ENCODE peak calls at places on chromosomes 2 and 18, in eight cellular contexts. J, B, S, D, O, C, T and I are unnamed samples.

GRCh38 chr2:204913854-204914464 is 368.7 kb downstream of the PARD3B start:
- DNase-seq in O (no peak), S (no peak), J (no peak), T (no peak), B (no peak), C (no peak), D (no peak), I (no peak)

GRCh38 chr18:4060427-4061281 is 394.5 kb downstream of the DLGAP1 start:
- DNase-seq in T (no peak), O (no peak), B (no peak), S (no peak), D (no peak), J (no peak), C (no peak), I (no peak)

GRCh38 chr18:59665057-59666007 is 31.9 kb downstream of the CCBE1 start:
- DNase-seq in S (no peak), O (no peak), J (no peak), D (no peak), T (no peak), C (no peak), B (no peak), I (no peak)

GRCh38 chr2:105249181-105249580 is 7.6 kb downstream of the GPR45 start:
- DNase-seq in C (no peak), O (no peak), S (no peak), B (no peak), J (no peak), D (no peak), T (no peak), I (no peak)

GRCh38 chr2:147045113-147045512 is 799.7 kb upstream of the ACVR2A start:
- DNase-seq in O (no peak), C (peak), S (peak), T (no peak), B (no peak), D (peak), J (peak), I (no peak)

GRCh38 chr18:8688428-8688827 is 16.9 kb upstream of the MTCL1 start:
- DNase-seq in J (no peak), O (no peak), C (no peak), S (no peak), D (no peak), T (no peak), B (no peak), I (no peak)

GRCh38 chr2:231394201-231395141 is 1.0 kb upstream of the B3GNT7 start:
- DNase-seq in O (no peak), J (no peak), C (no peak), S (peak), B (no peak), D (no peak), T (no peak), I (no peak)

GRCh38 chr2:236089271-236090026 is 78.7 kb downstream of the GBX2 start:
- DNase-seq in T (no peak), J (no peak), B (no peak), O (peak), D (no peak), S (no peak), C (no peak), I (no peak)

GRCh38 chr2:150292807-150293206 is 194.7 kb downstream of the RND3 start:
- DNase-seq in O (no peak), B (no peak), C (no peak), D (no peak), S (no peak), J (no peak), T (no peak), I (no peak)

GRCh38 chr2:60533114-60534033 is 20.1 kb downstream of the BCL11A start:
- DNase-seq in C (no peak), O (no peak), J (no peak), T (no peak), B (no peak), D (no peak), S (peak), I (no peak)

GRCh38 chr2:95158441-95158840 is 1.2 kb downstream of the ZNF514 start:
- DNase-seq in S (no peak), J (no peak), T (no peak), B (no peak), C (peak), D (no peak), O (no peak), I (no peak)

GRCh38 chr2:214075446-214075845 is 335.4 kb upstream of the VWC2L start:
- DNase-seq in D (no peak), B (no peak), J (no peak), T (no peak), O (no peak), C (no peak), S (no peak), I (no peak)

GRCh38 chr2:23505984-23506380 is 121.0 kb downstream of the KLHL29 start:
- DNase-seq in T (no peak), B (no peak), C (no peak), D (no peak), O (no peak), S (no peak), J (no peak), I (no peak)

GRCh38 chr2:165743442-165743841 is 50.6 kb downstream of the GALNT3 start:
- DNase-seq in C (no peak), T (no peak), J (no peak), S (no peak), O (no peak), D (no peak), B (no peak), I (no peak)

GRCh38 chr2:110983130-110983529 is 137.6 kb upstream of the BCL2L11 start:
- DNase-seq in O (no peak), D (no peak), T (no peak), C (no peak), B (no peak), S (no peak), J (no peak), I (no peak)

GRCh38 chr18:12516049-12516677 is 108.4 kb downstream of the PRELID3A start:
- DNase-seq in C (no peak), J (no peak), S (no peak), T (no peak), D (no peak), O (no peak), B (no peak), I (no peak)

GRCh38 chr2:25938345-25938744 is 44.0 kb downstream of the KIF3C start:
- DNase-seq in J (no peak), B (no peak), T (no peak), S (peak), C (no peak), O (no peak), D (no peak), I (no peak)

GRCh38 chr18:11310476-11311086 is 161.2 kb upstream of the PIEZO2 start:
- DNase-seq in J (peak), O (no peak), T (no peak), C (peak), D (no peak), B (no peak), S (peak), I (no peak)

GRCh38 chr2:10533811-10534321 is 85.7 kb upstream of the ODC1 start:
- DNase-seq in J (no peak), D (no peak), B (no peak), C (no peak), T (no peak), S (no peak), O (peak), I (no peak)

GRCh38 chr2:234373791-234374508 is 122.9 kb downstream of the ARL4C start:
- DNase-seq in S (no peak), J (no peak), D (no peak), C (no peak), B (no peak), O (no peak), T (no peak), I (no peak)

DNA sequence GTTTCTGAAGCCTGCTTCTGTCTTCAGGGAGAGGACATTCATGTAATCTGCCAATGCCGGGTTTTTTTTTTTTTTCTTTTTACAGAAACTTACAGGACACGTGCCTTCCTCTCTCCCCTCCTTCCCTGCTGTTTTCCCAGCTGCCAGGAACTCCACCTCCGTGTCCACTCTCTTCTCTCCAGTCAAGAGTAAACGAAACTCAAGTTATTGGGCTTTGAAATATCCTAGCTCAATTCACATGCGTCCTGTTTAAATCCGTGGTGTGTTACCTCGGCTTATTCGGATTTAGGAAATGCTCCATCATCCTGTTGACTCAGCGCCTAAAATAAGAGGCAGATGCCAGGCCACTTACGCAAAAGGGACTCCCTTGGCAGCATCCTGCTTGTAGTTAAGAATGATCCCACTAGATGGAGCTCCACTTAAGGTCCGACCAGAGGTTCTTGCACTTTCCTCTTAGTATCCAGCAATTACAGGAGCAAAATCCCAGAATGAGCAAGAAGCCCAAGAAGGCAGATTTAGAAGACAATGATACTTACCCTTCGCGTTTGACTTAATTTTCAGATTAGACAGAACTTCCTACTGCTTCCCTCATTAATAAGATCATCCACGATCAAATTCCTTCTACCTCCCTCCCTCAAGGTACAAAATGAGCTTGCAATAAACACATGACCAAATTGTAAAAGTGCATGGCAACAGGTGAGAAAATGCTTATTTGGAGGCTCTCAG is 97.2 kb upstream of the ZCCHC2 start:
- DNase-seq in J (peak), O (no peak), T (no peak), S (peak), D (peak), C (peak), B (peak), I (peak)
- TF ChIP-seq POLR2AphosphoS5 in J (peak), O (peak), T (peak), S (peak), D (peak), C (peak), B (peak), I (no peak)

GRCh38 chr18:21634588-21635199 is 22.6 kb downstream of the SNRPD1 start:
- DNase-seq in J (no peak), S (no peak), B (no peak), O (no peak), T (no peak), D (no peak), C (no peak), I (no peak)

GRCh38 chr18:21632393-21632792 is 20.3 kb downstream of the SNRPD1 start:
- DNase-seq in B (no peak), O (no peak), D (no peak), T (no peak), S (no peak), C (no peak), J (no peak), I (no peak)

GRCh38 chr18:21629089-21629832 is 17.1 kb downstream of the SNRPD1 start:
- DNase-seq in S (no peak), C (no peak), B (no peak), O (no peak), D (no peak), J (no peak), T (no peak), I (no peak)
- H3K4me3 ChIP-seq in S (no peak), C (no peak), B (no peak), O (no peak), D (no peak), J (no peak), T (no peak), I (no peak)

DNA sequence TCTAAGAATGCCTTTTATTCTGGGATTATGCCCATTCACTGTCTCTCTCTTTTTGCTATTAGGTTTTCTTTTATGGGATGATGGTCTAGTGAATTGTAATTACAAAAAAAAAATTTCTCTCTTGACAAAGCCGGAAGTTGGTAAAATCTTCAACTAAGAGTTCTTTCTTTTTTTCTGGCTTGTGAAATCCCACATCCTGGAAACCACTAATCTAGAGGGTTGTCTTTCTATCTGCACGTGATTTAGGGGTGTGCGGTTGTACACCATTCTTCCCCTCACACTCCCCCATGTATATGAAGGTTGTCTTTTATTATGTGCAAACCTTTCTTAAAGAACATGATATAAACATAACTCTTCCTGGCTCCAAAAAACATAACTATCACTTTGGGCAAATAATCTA is 52.0 kb downstream of the GATA6 start:
- DNase-seq in B (no peak), T (no peak), J (no peak), C (no peak), S (no peak), D (no peak), O (no peak), I (no peak)
- TF ChIP-seq POLR2AphosphoS5 in B (no peak), T (no peak), J (no peak), C (no peak), S (no peak), D (no peak), O (no peak), I (no peak)

GRCh38 chr2:224671731-224672130 is 44.4 kb downstream of the CCDC195 start:
- DNase-seq in J (no peak), O (no peak), T (no peak), B (no peak), D (no peak), C (no peak), S (no peak), I (no peak)

GRCh38 chr2:224669449-224669848 is 46.7 kb downstream of the CCDC195 start:
- DNase-seq in J (no peak), C (no peak), T (no peak), O (no peak), S (no peak), B (no peak), D (no peak), I (no peak)

GRCh38 chr2:224666951-224667553 is 49.1 kb downstream of the CCDC195 start:
- DNase-seq in B (no peak), D (no peak), C (no peak), J (no peak), O (no peak), S (no peak), T (no peak), I (no peak)

GRCh38 chr2:224668123-224668909 is 47.8 kb downstream of the CCDC195 start:
- DNase-seq in B (no peak), J (no peak), T (no peak), D (no peak), S (no peak), O (no peak), C (no peak), I (no peak)
- H3K4me3 ChIP-seq in B (no peak), J (no peak), T (no peak), D (no peak), S (no peak), O (no peak), C (no peak), I (no peak)

DNA sequence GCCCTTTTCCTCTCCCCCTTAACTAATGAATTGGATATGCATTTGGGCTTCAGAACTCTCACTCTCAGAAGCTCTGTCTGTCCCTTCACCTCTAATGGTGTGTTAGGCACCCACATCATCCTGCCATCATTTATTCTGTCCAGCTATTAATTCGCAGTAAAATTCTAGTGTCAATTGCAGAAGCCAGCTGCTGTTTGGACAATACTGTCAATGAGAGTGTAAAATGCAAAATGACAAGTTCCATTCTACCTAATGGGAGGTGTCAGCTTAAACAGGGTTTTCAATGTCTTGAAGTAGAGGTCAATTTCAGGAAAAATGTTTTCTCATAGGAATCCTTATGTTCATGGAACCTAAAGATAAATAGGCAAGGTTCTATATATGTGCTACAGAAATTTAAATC is 570.8 kb downstream of the TDRD15 start:
- DNase-seq in B (no peak), O (no peak), C (no peak), D (no peak), J (no peak), S (no peak), T (no peak), I (no peak)
- TF ChIP-seq POLR2AphosphoS5 in B (no peak), O (no peak), C (no peak), D (no peak), J (no peak), S (no peak), T (no peak), I (no peak)

GRCh38 chr2:144524190-144524957 is 4.5 kb upstream of the ZEB2 start:
- DNase-seq in D (no peak), T (no peak), S (peak), J (no peak), O (peak), C (peak), B (no peak), I (no peak)
- H3K4me3 ChIP-seq in D (peak), T (peak), S (peak), J (no peak), O (peak), C (peak), B (peak), I (peak)

GRCh38 chr2:102599486-102599885 is 19.9 kb upstream of the SLC9A2 start:
- DNase-seq in S (no peak), T (no peak), D (no peak), J (no peak), B (no peak), C (no peak), O (no peak), I (no peak)

GRCh38 chr2:102601730-102602129 is 17.6 kb upstream of the SLC9A2 start:
- DNase-seq in T (no peak), J (no peak), D (no peak), O (no peak), S (no peak), B (no peak), C (no peak), I (no peak)

GRCh38 chr2:102603904-102604303 is 15.4 kb upstream of the SLC9A2 start:
- DNase-seq in O (no peak), C (no peak), D (no peak), J (no peak), S (no peak), T (no peak), B (no peak), I (no peak)

GRCh38 chr2:102606353-102606752 is 13.0 kb upstream of the SLC9A2 start:
- DNase-seq in T (no peak), O (no peak), J (no peak), B (no peak), S (no peak), D (no peak), C (no peak), I (no peak)

GRCh38 chr2:102604754-102605153 is 14.6 kb upstream of the SLC9A2 start:
- DNase-seq in O (no peak), C (peak), B (no peak), D (no peak), T (no peak), J (no peak), S (no peak), I (no peak)
- TF ChIP-seq POLR2AphosphoS5 in O (no peak), C (no peak), B (no peak), D (no peak), T (no peak), J (no peak), S (no peak), I (no peak)